ENCODE peak calls at places on chromosomes 16 and 17, in five cellular contexts. J, I, S, Y and V are unnamed samples.

GRCh38 chr16:371729-372521 is 1.6 kb upstream of the MRPL28 start:
- DNase-seq in J (no peak), I (no peak), S (no peak), Y (no peak), V (no peak)

GRCh38 chr17:32102697-32103096 is 39.6 kb upstream of the RHOT1 start:
- DNase-seq in J (no peak), I (no peak), S (no peak), Y (no peak), V (no peak)

GRCh38 chr17:78324391-78325075 is 35.3 kb downstream of the SOCS3 start:
- DNase-seq in J (peak), I (no peak), S (no peak), Y (peak), V (peak)

GRCh38 chr17:5922476-5922875 is 147.7 kb upstream of the WSCD1 start:
- DNase-seq in J (no peak), I (no peak), S (no peak), Y (no peak), V (no peak)

GRCh38 chr17:1058423-1059130 is 61.6 kb downstream of the TIMM22 start:
- DNase-seq in J (peak), I (no peak), S (peak), Y (peak), V (peak)

GRCh38 chr17:79975498-79976134 is 60.1 kb downstream of the TBC1D16 start:
- DNase-seq in J (no peak), I (no peak), S (no peak), Y (no peak), V (no peak)

GRCh38 chr17:65222216-65222738 is 85.1 kb downstream of the RGS9 start:
- DNase-seq in J (no peak), I (no peak), S (no peak), Y (no peak), V (no peak)

GRCh38 chr16:4091638-4092037 is 24.6 kb downstream of the ADCY9 start:
- DNase-seq in J (peak), I (no peak), S (no peak), Y (no peak), V (no peak)

GRCh38 chr16:56866955-56867830 is 2.2 kb downstream of the SLC12A3 start:
- DNase-seq in J (peak), I (no peak), S (peak), Y (peak), V (no peak)

GRCh38 chr17:56274491-56274890 is 121.2 kb downstream of the ANKFN1 start:
- DNase-seq in J (no peak), I (no peak), S (no peak), Y (no peak), V (no peak)

GRCh38 chr16:17362946-17363345 is 107.8 kb downstream of the XYLT1 start:
- DNase-seq in J (no peak), I (no peak), S (no peak), Y (no peak), V (no peak)

GRCh38 chr17:50132104-50132794 is 2.3 kb upstream of the SAMD14 start:
- DNase-seq in J (no peak), I (no peak), S (no peak), Y (no peak), V (no peak)

GRCh38 chr17:79645777-79646088 is 34.9 kb upstream of the RBFOX3 start:
- DNase-seq in J (no peak), I (no peak), S (no peak), Y (no peak), V (no peak)

GRCh38 chr17:81601525-81602120 is 35.3 kb downstream of the NPLOC4 start:
- DNase-seq in J (peak), I (no peak), S (peak), Y (no peak), V (no peak)

GRCh38 chr17:50209472-50210248 is 8.2 kb upstream of the COL1A1 start:
- DNase-seq in J (peak), I (no peak), S (no peak), Y (peak), V (peak)

GRCh38 chr17:59572301-59572924 is 7.0 kb downstream of the DHX40 start:
- DNase-seq in J (no peak), I (no peak), S (no peak), Y (no peak), V (no peak)

GRCh38 chr17:8940866-8941471 is 24.5 kb downstream of the PIK3R5 start:
- DNase-seq in J (no peak), I (no peak), S (no peak), Y (peak), V (no peak)

GRCh38 chr17:7380321-7380720 is 568 bp upstream of the TNK1 start:
- DNase-seq in J (peak), I (no peak), S (no peak), Y (no peak), V (peak)

GRCh38 chr16:86566601-86566965 is at the start of gene FOXC2:
- DNase-seq in J (peak), I (no peak), S (peak), Y (peak), V (peak)

GRCh38 chr16:4534151-4534790 is 4.3 kb downstream of the CDIP1 start:
- DNase-seq in J (no peak), I (no peak), S (no peak), Y (no peak), V (no peak)

GRCh38 chr17:63399856-63400255 is 46.2 kb downstream of the CYB561 start:
- DNase-seq in J (peak), I (no peak), S (no peak), Y (peak), V (peak)

GRCh38 chr17:38921756-38922411 is 3.5 kb upstream of the LASP1NB start:
- DNase-seq in J (no peak), I (no peak), S (no peak), Y (peak), V (no peak)

DNA sequence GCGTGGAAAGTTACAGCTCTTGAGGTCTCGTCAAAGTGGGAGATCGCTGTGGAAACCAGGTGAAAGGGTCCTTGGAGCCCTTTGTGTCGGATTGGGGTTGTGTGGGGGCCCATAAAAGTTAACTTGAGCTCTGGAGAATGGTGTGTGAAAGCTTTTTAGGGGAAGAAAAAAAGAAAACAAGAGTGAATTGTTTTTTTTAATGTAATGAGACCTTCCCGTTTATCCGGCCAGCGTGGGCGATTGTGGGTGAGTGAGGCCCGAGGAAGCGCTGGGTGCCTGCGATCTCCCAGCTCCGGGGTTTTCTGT is 150.6 kb downstream of the MSI2 start:
- DNase-seq in J (no peak), I (no peak), S (no peak), Y (no peak), V (no peak)
- H3K4me3 ChIP-seq in J (no peak), I (no peak), S (no peak), Y (no peak), V (no peak)

GRCh38 chr17:27352481-27353460 is 58.9 kb downstream of the WSB1 start:
- DNase-seq in J (no peak), I (no peak), S (peak), Y (no peak), V (no peak)
- TF ChIP-seq POLR2A in J (no peak), I (no peak), S (no peak), Y (no peak), V (no peak)

DNA sequence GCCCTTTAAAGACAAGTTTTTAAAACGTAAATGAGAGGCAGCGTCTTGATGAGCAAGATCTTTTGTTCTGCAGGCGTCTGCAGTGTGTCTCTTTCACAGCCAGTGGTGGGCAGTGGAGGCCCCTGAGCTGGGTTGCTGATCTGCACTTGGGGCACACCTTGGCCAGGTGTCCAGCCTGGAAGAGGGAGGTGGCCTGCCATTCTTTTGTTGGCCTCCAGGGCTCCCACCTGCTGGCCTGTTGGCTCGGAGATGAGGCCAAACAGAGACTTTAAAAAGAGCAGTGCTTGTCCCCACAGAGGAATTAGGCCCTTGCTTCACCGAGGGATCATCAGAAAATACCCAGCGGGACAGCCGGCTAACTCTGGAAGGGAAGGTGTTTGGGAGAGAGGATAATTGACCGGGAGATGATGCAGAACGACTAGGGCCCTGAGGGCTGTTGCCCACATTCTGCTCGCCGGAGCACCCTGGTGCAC is 145.9 kb upstream of the PLCG2 start:
- DNase-seq in J (no peak), I (no peak), S (no peak), Y (no peak), V (no peak)
- TF ChIP-seq CTCF in J (no peak), I (peak), S (no peak), Y (peak), V (no peak)

DNA sequence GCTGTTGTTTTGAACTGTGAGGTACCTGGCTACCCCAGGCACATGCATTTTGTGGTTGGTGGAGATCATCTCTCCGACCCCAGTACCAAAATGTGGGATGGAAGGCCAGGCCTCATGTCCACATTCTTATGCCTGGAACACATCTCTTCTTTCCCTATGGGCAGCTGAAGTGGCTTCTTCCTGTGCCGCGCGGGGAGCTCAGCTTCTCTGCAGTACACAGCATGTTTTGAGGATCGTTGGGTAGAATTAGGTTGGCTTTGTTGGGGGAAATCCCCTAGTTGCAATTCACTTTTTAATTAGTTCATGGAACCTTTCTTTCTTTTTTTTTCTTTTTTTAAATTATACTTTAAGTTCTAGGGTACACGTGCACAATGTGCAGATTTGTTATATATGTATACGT is 242.1 kb downstream of the MSI2 start:
- DNase-seq in J (no peak), I (no peak), S (no peak), Y (no peak), V (no peak)
- H3K4me3 ChIP-seq in J (no peak), I (no peak), S (no peak), Y (no peak), V (no peak)

GRCh38 chr16:89729863-89730574 is 8.7 kb downstream of the ZNF276 start:
- DNase-seq in J (no peak), I (no peak), S (no peak), Y (no peak), V (no peak)
- TF ChIP-seq POLR2A in J (no peak), I (no peak), S (no peak), Y (no peak), V (no peak)

GRCh38 chr16:2771496-2772402 is 5.3 kb downstream of the ELOB start:
- DNase-seq in J (no peak), I (no peak), S (no peak), Y (no peak), V (no peak)

GRCh38 chr16:2769100-2769529 is 8.0 kb downstream of the ELOB start:
- DNase-seq in J (no peak), I (no peak), S (no peak), Y (no peak), V (no peak)

GRCh38 chr16:2770781-2771111 is 6.3 kb downstream of the ELOB start:
- DNase-seq in J (no peak), I (no peak), S (no peak), Y (no peak), V (no peak)

GRCh38 chr16:2769675-2770056 is 7.4 kb downstream of the ELOB start:
- DNase-seq in J (peak), I (no peak), S (no peak), Y (no peak), V (peak)

DNA sequence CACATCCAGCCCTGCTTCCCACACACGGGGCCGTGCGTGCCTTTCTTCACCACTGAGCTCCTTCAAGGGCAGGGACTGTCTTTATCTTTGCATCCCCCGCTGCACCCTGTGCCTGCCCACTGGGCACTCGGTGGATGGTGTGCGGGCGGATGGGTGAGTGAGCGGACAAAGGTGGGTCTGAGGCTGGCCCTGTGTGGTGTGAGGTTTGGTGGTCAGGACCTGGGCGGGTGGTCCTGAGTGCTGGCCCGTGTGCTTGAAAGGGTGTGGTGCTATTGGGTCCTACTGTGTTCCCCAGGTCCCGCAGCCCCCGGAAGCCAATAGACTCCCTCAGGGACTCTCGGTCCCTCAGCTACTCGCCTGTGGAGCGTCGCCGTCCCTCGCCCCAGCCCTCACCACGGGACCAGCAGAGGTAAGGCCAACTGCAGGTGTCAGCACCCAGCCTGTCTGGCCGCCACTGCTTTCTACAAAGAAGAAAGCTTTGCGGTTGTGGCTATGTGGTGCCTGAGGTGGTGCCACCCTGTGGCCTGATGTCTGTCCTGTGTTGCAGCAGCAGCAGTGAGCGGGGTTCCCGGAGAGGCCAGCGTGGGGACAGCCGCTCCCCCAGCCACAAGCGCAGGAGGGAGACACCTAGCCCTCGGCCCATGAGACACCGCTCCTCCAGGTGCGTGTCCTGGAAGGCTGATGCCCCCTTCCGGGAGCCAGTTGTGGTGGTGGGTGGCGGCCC is 6.9 kb downstream of the ELOB start:
- DNase-seq in J (no peak), I (no peak), S (no peak), Y (no peak), V (peak)
- TF ChIP-seq CTCF in J (no peak), I (no peak), S (no peak), Y (peak), V (no peak)